ENCODE peak calls at places on chromosome 7, in four cellular contexts. X is HepG2, T is K562, V is GM12878. J is an unnamed sample.

GRCh38 chr7:30159698-30160143 is 24.9 kb downstream of the MTURN start:
- DNase-seq in X (peak), T (peak), V (no peak), J (peak)

GRCh38 chr7:82859106-82859850 is 303.4 kb downstream of the PCLO start:
- DNase-seq in X (no peak), T (no peak), V (no peak), J (no peak)

GRCh38 chr7:26052721-26053120 is 99.3 kb upstream of the NFE2L3 start:
- DNase-seq in X (no peak), T (no peak), V (no peak), J (no peak)

GRCh38 chr7:5700391-5700985 is 81.0 kb downstream of the RNF216 start:
- DNase-seq in X (no peak), T (no peak), V (no peak), J (no peak)

GRCh38 chr7:90225601-90226000 is 14.1 kb downstream of the STEAP2 start:
- DNase-seq in X (no peak), T (no peak), V (no peak), J (no peak)

GRCh38 chr7:12866237-12866636 is 178.8 kb downstream of the ARL4A start:
- DNase-seq in X (no peak), T (peak), V (no peak), J (no peak)

GRCh38 chr7:1925973-1926907 is 256.2 kb downstream of the ELFN1 start:
- DNase-seq in X (no peak), T (peak), V (no peak), J (no peak)

GRCh38 chr7:28524978-28525377 is 112.7 kb downstream of the CREB5 start:
- DNase-seq in X (no peak), T (no peak), V (no peak), J (no peak)

GRCh38 chr7:69833964-69834363 is 235.7 kb downstream of the AUTS2 start:
- DNase-seq in X (no peak), T (no peak), V (no peak), J (no peak)

GRCh38 chr7:108592633-108593277 is 23.1 kb downstream of the DNAJB9 start:
- DNase-seq in X (no peak), T (peak), V (no peak), J (peak)

GRCh38 chr7:135966341-135967043 is 10.7 kb downstream of the MTPN start:
- DNase-seq in X (no peak), T (no peak), V (no peak), J (no peak)

GRCh38 chr7:141575164-141575563 is 24.0 kb downstream of the AGK start:
- DNase-seq in X (no peak), T (no peak), V (no peak), J (no peak)

GRCh38 chr7:92932450-92932849 is 96.1 kb upstream of the CDK6 start:
- DNase-seq in X (no peak), T (no peak), V (no peak), J (no peak)

GRCh38 chr7:125357681-125358440 is 428.2 kb upstream of the POT1 start:
- DNase-seq in X (no peak), T (no peak), V (no peak), J (no peak)

GRCh38 chr7:68176974-68177373 is 1180.3 kb downstream of the TYW1 start:
- DNase-seq in X (peak), T (peak), V (no peak), J (peak)

GRCh38 chr7:603152-603941 is 83.7 kb upstream of the PDGFA start:
- DNase-seq in X (no peak), T (peak), V (no peak), J (no peak)

GRCh38 chr7:44463169-44463808 is 27.2 kb downstream of the NUDCD3 start:
- DNase-seq in X (no peak), T (no peak), V (no peak), J (no peak)

GRCh38 chr7:28408105-28408973 is 4.0 kb upstream of the CREB5 start:
- DNase-seq in X (no peak), T (no peak), V (no peak), J (no peak)

GRCh38 chr7:139623518-139623917 is 100.0 kb downstream of the CLEC2L start:
- DNase-seq in X (no peak), T (peak), V (no peak), J (no peak)

GRCh38 chr7:45435846-45436245 is 138.3 kb upstream of the ADCY1 start:
- DNase-seq in X (no peak), T (no peak), V (no peak), J (no peak)

GRCh38 chr7:115812796-115813195 is 217.8 kb downstream of the TFEC start:
- DNase-seq in X (no peak), T (no peak), V (no peak), J (no peak)

GRCh38 chr7:108351715-108352114 is 104.5 kb downstream of the NRCAM start:
- DNase-seq in X (peak), T (no peak), V (no peak), J (no peak)

GRCh38 chr7:142563470-142563869 is 185.8 kb upstream of the PRSS1 start:
- DNase-seq in X (no peak), T (no peak), V (no peak), J (no peak)

GRCh38 chr7:118072893-118073674 is 110.9 kb upstream of the LSM8 start:
- DNase-seq in X (no peak), T (no peak), V (no peak), J (no peak)

GRCh38 chr7:76065016-76065612 is 17.2 kb downstream of the MDH2 start:
- DNase-seq in X (no peak), T (no peak), V (no peak), J (no peak)

GRCh38 chr7:150971242-150972048 is 6.7 kb downstream of the KCNH2 start:
- DNase-seq in X (no peak), T (peak), V (no peak), J (no peak)

GRCh38 chr7:37724732-37725131 is 41.2 kb downstream of the GPR141 start:
- DNase-seq in X (no peak), T (no peak), V (no peak), J (no peak)

GRCh38 chr7:44065431-44066110 is at the start of gene PGAM2:
- DNase-seq in X (no peak), T (no peak), V (no peak), J (no peak)

GRCh38 chr7:141974831-141975230 is 1.3 kb upstream of the TAS2R38 start:
- DNase-seq in X (peak), T (no peak), V (no peak), J (no peak)

GRCh38 chr7:41573881-41574280 is 129.0 kb downstream of the INHBA start:
- DNase-seq in X (no peak), T (no peak), V (no peak), J (no peak)
- TF ChIP-seq TARDBP in X (no peak), T (no peak), V (no peak), J (no peak)

GRCh38 chr7:113267271-113267670 is 148.9 kb upstream of the SMIM30 start:
- DNase-seq in X (no peak), T (no peak), V (no peak), J (no peak)
- TF ChIP-seq TARDBP in X (no peak), T (no peak), V (no peak), J (no peak)

GRCh38 chr7:134318443-134318842 is 1.7 kb upstream of the SLC35B4 start:
- DNase-seq in X (no peak), T (no peak), V (no peak), J (no peak)

GRCh38 chr7:134316539-134317344 is at the start of gene SLC35B4:
- DNase-seq in X (peak), T (peak), V (peak), J (peak)

GRCh38 chr7:134317434-134317833 is 704 bp upstream of the SLC35B4 start:
- DNase-seq in X (no peak), T (no peak), V (no peak), J (no peak)

GRCh38 chr7:134324107-134324506 is 7.4 kb upstream of the SLC35B4 start:
- DNase-seq in X (no peak), T (no peak), V (no peak), J (no peak)

GRCh38 chr7:134320201-134320600 is 3.5 kb upstream of the SLC35B4 start:
- DNase-seq in X (no peak), T (no peak), V (no peak), J (no peak)
- TF ChIP-seq TARDBP in X (no peak), T (no peak), V (no peak), J (no peak)

DNA sequence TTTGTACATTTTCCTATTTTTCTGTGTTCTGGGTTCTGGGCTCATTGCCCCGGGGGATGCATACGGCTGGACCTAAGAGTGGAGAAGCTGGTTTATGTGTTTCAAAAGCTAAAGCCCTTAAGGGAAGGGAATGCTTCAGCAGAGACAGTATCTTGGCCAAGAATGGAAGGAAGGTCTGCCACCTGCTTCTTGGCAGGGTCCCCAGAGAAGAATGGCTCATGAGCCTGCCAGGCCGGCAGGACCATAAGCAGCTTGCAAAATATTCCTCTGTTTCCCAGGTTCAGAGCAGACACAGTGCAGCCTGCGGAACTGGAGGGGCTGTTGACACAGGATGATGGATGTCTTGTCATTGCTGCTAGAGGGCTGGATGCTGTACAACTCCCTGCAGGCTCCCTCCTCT is 7.8 kb upstream of the ABHD11 start:
- DNase-seq in X (no peak), T (no peak), V (no peak), J (no peak)
- TF ChIP-seq TARDBP in X (no peak), T (no peak), V (no peak), J (no peak)